ENCODE peak calls at places on chromosomes 3 and 15, in five cellular contexts. S is iris pigment epithelial cell; X is stimulated activated CD4-positive, alpha-beta T cell treated with anti-CD3 and anti-CD28 coated beads, Interleukin-2, amount 100 ng/mL, for 48 hours; W is osteocyte; Z is CD8-positive, alpha-beta T cell. M is an unnamed sample.

GRCh38 chr15:73631915-73632669 is 1.1 kb downstream of the NPTN start:
- DNase-seq in Z (peak; percentile 22), S (peak; percentile 43), W (no peak), X (peak; percentile 10), M (peak; percentile 62)

GRCh38 chr15:66919421-66919820 is 146.0 kb upstream of the SMAD3 start:
- DNase-seq in Z (no peak), S (no peak), W (no peak), X (no peak), M (no peak)

GRCh38 chr15:55282284-55282833 is 7.3 kb downstream of the RAB27A start:
- DNase-seq in Z (peak; percentile 24), S (peak; percentile 91), W (no peak), X (no peak), M (no peak)

GRCh38 chr15:50953302-50953701 is 44.8 kb downstream of the AP4E1 start:
- DNase-seq in W (no peak), Z (no peak), X (no peak), S (peak; percentile 61), M (no peak)

GRCh38 chr3:35663471-35663870 is 24.1 kb downstream of the ARPP21 start:
- DNase-seq in S (no peak), Z (no peak), W (no peak), X (no peak), M (peak; percentile 29)

GRCh38 chr3:23183114-23183513 is 20.0 kb upstream of the UBE2E2 start:
- DNase-seq in W (no peak), X (no peak), Z (no peak), S (no peak), M (no peak)

GRCh38 chr3:65226287-65226686 is 538.5 kb upstream of the ADAMTS9 start:
- DNase-seq in X (no peak), S (no peak), Z (no peak), W (no peak), M (no peak)

GRCh38 chr3:184180165-184180564 is 5.5 kb downstream of the AP2M1 start:
- DNase-seq in X (no peak), W (no peak), S (peak; percentile 89), Z (no peak), M (no peak)

GRCh38 chr3:185654758-185655145 is 68.7 kb downstream of the SENP2 start:
- DNase-seq in Z (no peak), W (peak; percentile 60), X (no peak), S (no peak), M (no peak)

GRCh38 chr3:129563332-129563731 is 20.4 kb downstream of the H1-8 start:
- DNase-seq in S (no peak), W (no peak), Z (no peak), X (no peak), M (no peak)

GRCh38 chr3:114451561-114452018 is 157.8 kb downstream of the TIGIT start:
- DNase-seq in S (peak; percentile 22), Z (no peak), W (no peak), X (no peak), M (peak; percentile 29)

GRCh38 chr3:170707899-170708298 is 122.0 kb upstream of the SLC7A14 start:
- DNase-seq in W (no peak), Z (no peak), S (no peak), X (no peak), M (no peak)

GRCh38 chr15:101108458-101108775 is 143.4 kb downstream of the CHSY1 start:
- DNase-seq in W (no peak), Z (no peak), X (no peak), S (no peak), M (no peak)

GRCh38 chr3:14338898-14339458 is 63.4 kb upstream of the SLC6A6 start:
- DNase-seq in W (no peak), Z (no peak), X (no peak), S (no peak), M (no peak)

GRCh38 chr15:85563328-85563727 is 182.9 kb downstream of the AKAP13 start:
- DNase-seq in S (peak; percentile 76), W (no peak), Z (no peak), X (no peak), M (no peak)

GRCh38 chr15:92205255-92205739 is 188.4 kb upstream of the ST8SIA2 start:
- DNase-seq in X (no peak), Z (no peak), S (no peak), W (peak; percentile 53), M (no peak)

GRCh38 chr3:120560304-120561250 is 35.6 kb upstream of the NDUFB4 start:
- DNase-seq in S (peak; percentile 30), W (no peak), Z (no peak), X (no peak), M (no peak)

GRCh38 chr15:62464705-62465104 is 299.6 kb upstream of the C2CD4B start:
- DNase-seq in W (no peak), X (no peak), Z (no peak), S (peak; percentile 58), M (no peak)

GRCh38 chr3:140834266-140835037 is 107.2 kb upstream of the SLC25A36 start:
- DNase-seq in S (peak; percentile 25), Z (no peak), X (no peak), W (no peak), M (no peak)

GRCh38 chr15:77521206-77521605 is 100.5 kb downstream of the HMG20A start:
- DNase-seq in S (no peak), X (no peak), Z (no peak), W (no peak), M (no peak)

GRCh38 chr3:12288466-12289129 is at the start of gene PPARG:
- DNase-seq in S (peak; percentile 44), Z (no peak), W (no peak), X (no peak), M (peak; percentile 23)

GRCh38 chr15:40308844-40309189 is 1.1 kb upstream of the PLCB2 start:
- DNase-seq in X (no peak), S (no peak), Z (no peak), W (no peak), M (no peak)

GRCh38 chr3:182570934-182571594 is 222.2 kb upstream of the ATP11B start:
- DNase-seq in S (no peak), X (no peak), W (no peak), Z (no peak), M (no peak)

GRCh38 chr15:42107483-42107882 is 13.1 kb upstream of the PLA2G4D start:
- DNase-seq in S (no peak), Z (no peak), X (peak; percentile 19), W (peak; percentile 34), M (no peak)

GRCh38 chr3:125055913-125056705 is at the start of gene HEG1:
- DNase-seq in W (peak; percentile 89), X (peak; percentile 54), Z (peak; percentile 74), S (peak; percentile 88), M (peak; percentile 93)

GRCh38 chr15:39270976-39271375 is 309.9 kb upstream of the THBS1 start:
- DNase-seq in W (no peak), Z (no peak), X (no peak), S (peak; percentile 92), M (no peak)